ENCODE peak calls at places on chromosomes 12 and 14, in five cellular contexts. One of them, this sample, is unnamed. For H3K27me3, the result is how much of the 10 kb centered on the place peaks cover.

GRCh38 chr12:10721654-10722501 is 1.2 kb downstream of the YBX3 start:
- DNase-seq in BJ: peak
- DNase-seq in neural progenitor cell: peak
- DNase-seq in transverse colon: peak
- DNase-seq in breast epithelium: peak
- DNase-seq in this sample: peak

GRCh38 chr12:2451025-2451424 is 343.7 kb upstream of the FKBP4 start:
- DNase-seq in BJ: no peak
- DNase-seq in neural progenitor cell: no peak
- DNase-seq in transverse colon: no peak
- DNase-seq in breast epithelium: no peak
- DNase-seq in this sample: no peak

GRCh38 chr14:32938719-32939253 is at the start of gene NPAS3:
- DNase-seq in BJ: no peak
- DNase-seq in neural progenitor cell: peak
- DNase-seq in transverse colon: no peak
- DNase-seq in breast epithelium: no peak
- DNase-seq in this sample: no peak

GRCh38 chr12:66497000-66497897 is 181.6 kb downstream of the GRIP1 start:
- DNase-seq in BJ: no peak
- DNase-seq in neural progenitor cell: no peak
- DNase-seq in transverse colon: no peak
- DNase-seq in breast epithelium: no peak
- DNase-seq in this sample: no peak

GRCh38 chr12:73308079-73308478 is 1035.9 kb downstream of the TRHDE start:
- DNase-seq in BJ: no peak
- DNase-seq in neural progenitor cell: no peak
- DNase-seq in transverse colon: no peak
- DNase-seq in breast epithelium: no peak
- DNase-seq in this sample: no peak

GRCh38 chr14:95185452-95186392 is 28.4 kb upstream of the DICER1 start:
- DNase-seq in BJ: no peak
- DNase-seq in neural progenitor cell: no peak
- DNase-seq in transverse colon: peak
- DNase-seq in breast epithelium: no peak
- DNase-seq in this sample: no peak

GRCh38 chr12:109738878-109739665 is 25.4 kb downstream of the FAM222A start:
- DNase-seq in BJ: no peak
- DNase-seq in neural progenitor cell: no peak
- DNase-seq in transverse colon: no peak
- DNase-seq in breast epithelium: peak
- DNase-seq in this sample: no peak

GRCh38 chr12:83042441-83043215 is 355.9 kb downstream of the TMTC2 start:
- DNase-seq in BJ: peak
- DNase-seq in neural progenitor cell: peak
- DNase-seq in transverse colon: no peak
- DNase-seq in breast epithelium: no peak
- DNase-seq in this sample: no peak

GRCh38 chr12:63294327-63294632 is 143.3 kb upstream of the AVPR1A start:
- DNase-seq in BJ: peak
- DNase-seq in neural progenitor cell: no peak
- DNase-seq in transverse colon: no peak
- DNase-seq in breast epithelium: no peak
- DNase-seq in this sample: no peak

DNA sequence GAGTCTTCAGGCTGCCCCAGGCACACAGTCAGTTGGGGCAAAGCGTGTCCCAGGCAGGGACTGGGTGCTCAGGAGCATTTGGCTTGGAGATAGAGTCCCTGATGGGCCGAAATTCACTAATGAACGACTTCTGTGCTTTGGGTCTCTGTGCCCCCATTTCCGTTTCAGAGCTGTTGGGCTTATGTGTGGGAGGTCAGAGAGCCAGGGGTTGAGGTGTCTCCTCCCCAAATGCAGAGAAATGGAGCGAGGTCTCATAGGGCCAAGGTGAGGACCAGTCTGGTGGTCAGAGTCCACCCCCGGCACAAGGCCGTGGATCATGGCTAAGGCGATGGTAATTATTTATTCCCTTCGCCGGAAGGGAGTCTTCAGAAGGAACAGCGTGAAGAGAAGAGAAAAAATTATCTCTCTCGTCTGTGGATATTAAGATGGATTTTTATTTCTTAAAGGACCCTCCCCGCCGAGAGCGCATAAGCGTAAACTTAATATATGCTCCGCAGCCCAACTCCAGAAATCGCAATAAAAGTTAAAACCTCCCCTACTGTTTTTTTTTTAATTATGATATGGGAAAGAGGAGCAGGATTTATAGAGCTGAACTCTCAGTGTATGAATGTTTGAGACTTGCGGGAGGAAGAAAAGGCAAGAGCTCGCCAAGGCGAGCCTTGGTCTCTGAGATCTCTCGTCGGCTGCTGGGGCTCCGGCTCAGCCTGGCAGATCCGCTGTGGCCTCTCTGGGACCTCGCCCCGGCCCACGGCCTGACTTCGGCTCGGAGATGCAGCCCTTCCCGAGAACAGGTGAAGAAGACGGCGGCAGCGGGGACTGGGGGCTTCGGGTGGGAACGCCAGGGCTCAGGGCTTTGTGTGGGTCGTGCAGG is 6.3 kb upstream of the HOXC9 start:
- DNase-seq in BJ: no peak
- DNase-seq in neural progenitor cell: no peak
- DNase-seq in transverse colon: no peak
- DNase-seq in breast epithelium: no peak
- DNase-seq in this sample: no peak
- H3K4me3 ChIP-seq in BJ: no peak
- H3K4me3 ChIP-seq in neural progenitor cell: no peak
- H3K4me3 ChIP-seq in transverse colon: no peak
- H3K4me3 ChIP-seq in breast epithelium: peak
- H3K4me3 ChIP-seq in this sample: no peak

GRCh38 chr12:49344486-49345047 is 2.1 kb upstream of the DNAJC22 start:
- DNase-seq in BJ: no peak
- DNase-seq in neural progenitor cell: no peak
- DNase-seq in transverse colon: no peak
- DNase-seq in breast epithelium: no peak
- DNase-seq in this sample: no peak
- H3K27me3 ChIP-seq in BJ: half or more
- H3K27me3 ChIP-seq in neural progenitor cell: half or more
- H3K27me3 ChIP-seq in transverse colon: half or more
- H3K27me3 ChIP-seq in breast epithelium: under half
- H3K27me3 ChIP-seq in this sample: under half

GRCh38 chr14:65501328-65501727 is 88.8 kb downstream of the FUT8 start:
- DNase-seq in BJ: no peak
- DNase-seq in neural progenitor cell: no peak
- DNase-seq in transverse colon: no peak
- DNase-seq in breast epithelium: no peak
- DNase-seq in this sample: no peak
- TF ChIP-seq CTCF in BJ: no peak
- TF ChIP-seq CTCF in neural progenitor cell: no peak
- TF ChIP-seq CTCF in transverse colon: no peak
- TF ChIP-seq CTCF in breast epithelium: no peak
- TF ChIP-seq CTCF in this sample: peak

DNA sequence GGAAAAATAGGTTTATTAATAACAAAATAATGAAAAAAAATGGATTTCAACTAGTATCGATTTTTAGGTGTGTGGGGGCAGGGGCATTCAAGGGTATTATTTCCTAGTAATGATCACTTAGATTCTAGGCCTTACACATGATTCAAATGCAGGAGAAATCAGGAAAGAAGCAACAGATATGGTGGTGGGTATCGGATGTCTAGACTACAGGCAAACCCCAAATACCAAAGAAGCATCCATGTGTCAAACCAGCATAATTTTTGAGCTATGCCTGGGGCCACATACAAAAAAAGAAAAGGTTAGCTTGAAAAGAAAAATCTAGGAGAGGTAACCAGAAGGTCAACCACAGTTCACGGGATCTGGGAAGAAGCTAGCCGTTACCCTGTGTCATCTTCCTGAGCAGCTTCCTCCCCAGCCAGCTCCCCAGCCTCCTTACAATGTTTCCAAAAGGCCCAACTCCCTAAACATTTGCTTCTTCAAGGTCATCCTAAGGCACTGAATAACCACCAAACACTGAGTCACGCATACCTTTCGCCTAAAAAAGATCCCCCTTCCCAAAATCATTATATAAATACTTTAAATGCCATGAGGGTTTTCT is 3.2 kb downstream of the SINHCAF start:
- DNase-seq in BJ: no peak
- DNase-seq in neural progenitor cell: peak
- DNase-seq in transverse colon: peak
- DNase-seq in breast epithelium: no peak
- DNase-seq in this sample: no peak
- H3K4me3 ChIP-seq in BJ: no peak
- H3K4me3 ChIP-seq in neural progenitor cell: peak
- H3K4me3 ChIP-seq in transverse colon: no peak
- H3K4me3 ChIP-seq in breast epithelium: peak
- H3K4me3 ChIP-seq in this sample: peak

This sample was measured in GM06990.